ENCODE peak calls at places on chromosomes 11 and 22, in six cellular contexts. L, D, J, F, K and P are unnamed samples.
A peak's percentile ranks its signal among the peaks of the same experiment; 100 is the strongest.

GRCh38 chr11:58577441-58578135 is 1.3 kb upstream of the ZFP91 start:
- DNase-seq in L (peak; percentile 62), D (peak; percentile 92), K (peak; percentile 72), F (no peak), J (peak; percentile 52), P (no peak)

GRCh38 chr11:74689666-74690065 is 41.6 kb downstream of the CHRDL2 start:
- DNase-seq in J (no peak), D (peak; percentile 75), L (no peak), F (no peak), K (peak; percentile 48), P (no peak)

GRCh38 chr11:94557391-94557790 is 9.8 kb upstream of the PIWIL4 start:
- DNase-seq in J (no peak), K (no peak), F (no peak), D (peak; percentile 49), L (no peak), P (no peak)

GRCh38 chr11:124075492-124075840 is 34.3 kb upstream of the OR10G7 start:
- DNase-seq in D (no peak), K (no peak), J (no peak), F (no peak), L (no peak), P (no peak)

GRCh38 chr22:27609411-27610029 is 192.0 kb downstream of the MN1 start:
- DNase-seq in J (peak; percentile 7), F (no peak), L (no peak), K (no peak), D (no peak), P (no peak)

GRCh38 chr22:49930596-49931412 is 12.4 kb downstream of the CRELD2 start:
- DNase-seq in K (peak; percentile 33), D (no peak), L (no peak), J (peak; percentile 55), F (no peak), P (peak; percentile 37)

GRCh38 chr11:57597971-57598830 is 716 bp downstream of the SERPING1 start:
- DNase-seq in F (peak; percentile 94), K (peak; percentile 58), J (peak; percentile 27), D (peak; percentile 60), L (no peak), P (no peak)

GRCh38 chr22:30354644-30355043 is 2.0 kb downstream of the SF3A1 start:
- DNase-seq in F (no peak), L (no peak), D (no peak), J (no peak), K (no peak), P (no peak)

GRCh38 chr11:34928960-34929680 is 12.7 kb downstream of the PDHX start:
- DNase-seq in F (no peak), D (peak; percentile 16), L (no peak), K (no peak), J (no peak), P (no peak)

GRCh38 chr11:72338741-72339140 is 94.8 kb upstream of the PHOX2A start:
- DNase-seq in D (peak; percentile 35), L (no peak), J (no peak), K (no peak), F (no peak), P (peak; percentile 51)

GRCh38 chr11:91664521-91664920 is 560.1 kb upstream of the FAT3 start:
- DNase-seq in L (no peak), J (no peak), K (no peak), D (no peak), F (no peak), P (no peak)

GRCh38 chr22:37133304-37134018 is 16.3 kb downstream of the IL2RB start:
- DNase-seq in L (no peak), K (no peak), F (no peak), D (no peak), J (no peak), P (no peak)

GRCh38 chr11:71504526-71504925 is 22.5 kb upstream of the KRTAP5-7 start:
- DNase-seq in D (no peak), F (no peak), L (no peak), J (no peak), K (no peak), P (no peak)

GRCh38 chr11:78417175-78417887 is at the start of gene GAB2:
- DNase-seq in J (no peak), F (peak; percentile 77), K (no peak), D (no peak), L (no peak), P (no peak)

GRCh38 chr11:102950622-102951081 is 4.9 kb downstream of the MMP13 start:
- DNase-seq in J (no peak), F (no peak), L (no peak), D (peak; percentile 28), K (no peak), P (no peak)

GRCh38 chr22:30298005-30298701 is 8.8 kb upstream of the CASTOR1 start:
- DNase-seq in L (no peak), D (no peak), F (no peak), J (no peak), K (no peak), P (no peak)

GRCh38 chr11:2128102-2128511 is 11.1 kb downstream of the IGF2 start:
- DNase-seq in K (no peak), D (no peak), J (no peak), L (no peak), F (no peak), P (no peak)

GRCh38 chr22:38165929-38166593 is 15.6 kb downstream of the PLA2G6 start:
- DNase-seq in K (no peak), J (no peak), F (peak; percentile 31), D (no peak), L (no peak), P (no peak)

GRCh38 chr11:69288883-69289242 is 5.1 kb upstream of the MYEOV start:
- DNase-seq in D (no peak), F (no peak), J (no peak), K (no peak), L (no peak), P (no peak)

GRCh38 chr11:113764522-113764921 is 9.0 kb downstream of the ZW10 start:
- DNase-seq in F (no peak), K (no peak), D (no peak), J (no peak), L (no peak), P (no peak)

GRCh38 chr11:90204832-90205646 is 17.8 kb downstream of the CHORDC1 start:
- DNase-seq in K (peak; percentile 29), L (no peak), D (peak; percentile 60), F (no peak), J (no peak), P (peak; percentile 60)

GRCh38 chr11:133342453-133342852 is 189.8 kb downstream of the OPCML start:
- DNase-seq in J (no peak), D (no peak), K (no peak), L (no peak), F (no peak), P (no peak)

GRCh38 chr11:70343631-70344030 is 54.7 kb upstream of the CTTN start:
- DNase-seq in K (no peak), F (no peak), L (no peak), J (no peak), D (no peak), P (no peak)

GRCh38 chr11:48013269-48013901 is 33.0 kb downstream of the PTPRJ start:
- DNase-seq in F (no peak), L (peak; percentile 34), D (peak; percentile 77), K (no peak), J (no peak), P (no peak)

GRCh38 chr22:27668828-27669797 is 132.4 kb downstream of the MN1 start:
- DNase-seq in L (no peak), J (no peak), K (peak; percentile 36), F (no peak), D (peak; percentile 25), P (peak; percentile 29)

GRCh38 chr11:43508511-43508918 is 149.8 kb downstream of the TTC17 start:
- DNase-seq in K (peak; percentile 22), J (no peak), D (peak; percentile 82), L (no peak), F (no peak), P (peak; percentile 44)

GRCh38 chr11:95767498-95767897 is 22.1 kb downstream of the FAM76B start:
- DNase-seq in F (no peak), J (no peak), D (peak; percentile 89), K (peak; percentile 52), L (no peak), P (no peak)

GRCh38 chr11:2903672-2904011 is 18.1 kb upstream of the CDKN1C start:
- DNase-seq in K (no peak), F (no peak), D (no peak), J (no peak), L (no peak), P (no peak)

GRCh38 chr11:117875397-117876048 is 935 bp downstream of the FXYD6 start:
- DNase-seq in D (no peak), J (no peak), K (no peak), F (peak; percentile 72), L (no peak), P (no peak)